ENCODE peak calls at places on chromosomes 5 and 9, in six cellular contexts. G is ovary, Y is tibial nerve, Z is suprapubic skin, A is transverse colon, O is sigmoid colon. U is an unnamed sample.
A peak's percentile ranks its signal among the peaks of the same experiment; 100 is the strongest.

GRCh38 chr5:168311061-168311566 is 19.7 kb downstream of the WWC1 start:
- DNase-seq in O (no peak), Z (no peak), A (peak; percentile 59), G (no peak), Y (no peak), U (no peak)

GRCh38 chr5:33582417-33582816 is 141.7 kb downstream of the TARS1 start:
- DNase-seq in O (no peak), G (no peak), A (no peak), Z (no peak), Y (no peak), U (no peak)

GRCh38 chr5:10192309-10192708 is 57.4 kb downstream of the ATPSCKMT start:
- DNase-seq in Z (no peak), O (no peak), Y (no peak), G (no peak), A (no peak), U (no peak)

GRCh38 chr5:119382167-119382566 is 26.3 kb downstream of the TNFAIP8 start:
- DNase-seq in G (no peak), A (no peak), Y (no peak), O (no peak), Z (no peak), U (no peak)

GRCh38 chr5:135593886-135594285 is 15.1 kb upstream of the CXCL14 start:
- DNase-seq in G (no peak), A (no peak), Z (no peak), Y (no peak), O (no peak), U (no peak)

GRCh38 chr5:87020099-87020934 is 247.4 kb upstream of the RASA1 start:
- DNase-seq in Y (no peak), G (no peak), O (no peak), A (peak; percentile 37), Z (peak; percentile 55), U (peak; percentile 42)

GRCh38 chr9:75087279-75087823 is 604 bp downstream of the NMRK1 start:
- DNase-seq in O (no peak), A (peak; percentile 63), Z (no peak), G (peak; percentile 46), Y (no peak), U (no peak)

GRCh38 chr5:142754031-142754430 is 16.1 kb upstream of the ARHGAP26 start:
- DNase-seq in O (no peak), G (no peak), A (no peak), Y (peak; percentile 19), Z (no peak), U (no peak)

GRCh38 chr9:95529910-95530309 is 13.1 kb upstream of the PTCH1 start:
- DNase-seq in G (no peak), Z (no peak), A (no peak), O (no peak), Y (no peak), U (no peak)

GRCh38 chr9:20408513-20408912 is 213.8 kb downstream of the MLLT3 start:
- DNase-seq in Y (no peak), Z (no peak), G (no peak), O (no peak), A (peak; percentile 64), U (no peak)

GRCh38 chr5:84870369-84870768 is 485.7 kb upstream of the EDIL3 start:
- DNase-seq in O (no peak), A (no peak), Z (no peak), G (no peak), Y (no peak), U (no peak)

GRCh38 chr5:84872768-84873167 is 488.1 kb upstream of the EDIL3 start:
- DNase-seq in Z (no peak), Y (no peak), A (no peak), O (no peak), G (no peak), U (no peak)
- TF ChIP-seq EP300 in Z (no peak), Y (no peak), A (no peak), O (no peak), G (no peak), U (no peak)

DNA sequence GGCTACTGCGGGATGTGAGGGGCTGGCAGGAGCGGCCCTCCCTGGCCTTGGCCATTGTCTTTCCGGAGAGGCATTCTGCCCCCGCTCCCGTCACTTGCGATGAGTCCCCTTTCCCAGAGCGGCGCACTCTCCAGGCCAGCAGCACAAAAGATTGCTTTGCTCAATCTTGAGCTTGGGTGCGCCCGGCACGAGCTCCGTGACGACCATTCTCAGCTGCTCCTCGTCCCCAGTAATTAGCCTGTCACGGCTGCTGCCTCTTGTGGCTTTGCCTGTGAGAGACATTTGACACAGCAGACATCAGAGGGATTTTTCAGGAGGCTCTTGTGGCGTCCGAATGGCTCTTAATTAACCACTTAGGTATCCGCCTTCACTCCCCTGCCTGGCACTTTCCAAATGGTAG is 397.9 kb upstream of the IRX1 start:
- DNase-seq in O (no peak), A (no peak), Y (no peak), G (no peak), Z (no peak), U (no peak)
- TF ChIP-seq EP300 in O (no peak), A (no peak), Y (no peak), G (no peak), Z (no peak), U (no peak)

DNA sequence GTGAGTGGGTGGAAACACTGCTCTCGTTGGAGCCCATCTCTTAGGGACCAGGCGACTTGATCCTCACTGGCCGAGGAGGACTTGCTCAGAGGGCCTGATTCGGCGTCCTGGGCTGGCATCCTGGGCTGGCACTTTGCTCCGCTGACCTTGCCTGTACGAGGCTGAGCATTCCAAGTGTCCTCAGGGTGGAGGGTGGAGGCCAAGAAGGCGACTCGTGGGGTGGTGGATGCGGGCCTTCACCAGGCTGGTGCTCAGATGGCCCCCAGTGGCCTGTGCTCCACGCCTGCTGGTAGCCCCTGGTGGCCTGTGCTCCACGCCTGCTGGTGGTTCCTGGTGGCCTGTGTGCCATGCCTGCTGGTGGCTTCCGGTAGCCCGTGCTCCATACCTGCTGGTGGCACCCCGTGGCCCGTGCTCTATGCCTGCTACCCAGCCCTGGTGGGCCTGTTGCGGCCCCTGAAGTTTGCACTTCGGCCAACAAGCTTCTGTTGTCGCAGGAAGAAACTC is 42.9 kb downstream of the PHF2 start:
- DNase-seq in Y (no peak), O (no peak), Z (no peak), A (no peak), G (peak; percentile 8), U (peak; percentile 72)
- TF ChIP-seq EP300 in Y (no peak), O (no peak), Z (no peak), A (no peak), G (no peak), U (no peak)

GRCh38 chr9:93813687-93814560 is 141.2 kb downstream of the BARX1 start:
- DNase-seq in Z (peak; percentile 36), Y (no peak), A (peak; percentile 15), G (no peak), O (no peak), U (no peak)
- TF ChIP-seq EP300 in Z (no peak), Y (no peak), A (no peak), G (no peak), O (no peak), U (no peak)

DNA sequence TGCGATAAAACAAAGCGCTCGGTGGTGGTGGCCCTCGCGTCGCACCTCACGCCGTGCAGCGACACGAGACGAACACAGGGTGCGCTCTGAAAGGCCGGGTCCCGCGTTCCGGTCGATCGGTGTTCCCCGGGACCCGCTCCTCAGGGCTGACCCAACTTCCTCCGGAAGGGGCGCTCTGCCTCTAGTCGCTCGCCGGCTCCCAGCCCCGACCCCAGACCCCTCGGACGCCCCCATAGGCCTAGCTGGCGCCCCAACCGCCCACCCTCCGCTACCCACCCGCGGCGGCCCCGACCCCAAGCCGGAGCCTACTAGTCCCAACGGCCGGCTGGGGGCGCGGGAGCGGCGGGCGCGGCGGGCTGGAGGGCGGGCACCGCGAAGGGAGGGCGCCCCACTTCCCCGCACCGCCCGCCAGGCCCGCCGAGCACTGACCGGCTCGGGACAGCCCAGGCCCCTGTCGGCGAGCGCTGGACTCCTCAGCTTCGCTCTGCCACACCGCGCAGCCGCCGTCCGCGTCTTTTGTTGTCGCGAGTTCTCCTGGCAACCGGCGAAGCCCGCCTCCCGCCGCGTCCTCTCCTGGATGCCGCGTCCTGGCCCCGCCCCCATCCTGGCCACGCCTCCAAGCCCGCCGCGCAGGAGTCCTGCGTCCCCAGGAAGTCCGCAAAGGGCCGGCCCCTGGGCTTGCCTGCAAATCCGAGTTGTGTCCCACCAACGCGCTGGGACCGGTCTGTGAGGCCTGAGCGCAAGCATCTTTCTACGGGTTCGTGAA is at the start of gene KIF27:
- DNase-seq in G (peak; percentile 99), Y (peak; percentile 99), O (peak; percentile 99), A (peak; percentile 99), Z (peak; percentile 99), U (peak; percentile 100)
- TF ChIP-seq EP300 in G (no peak), Y (peak; percentile 91), O (no peak), A (no peak), Z (no peak), U (no peak)

DNA sequence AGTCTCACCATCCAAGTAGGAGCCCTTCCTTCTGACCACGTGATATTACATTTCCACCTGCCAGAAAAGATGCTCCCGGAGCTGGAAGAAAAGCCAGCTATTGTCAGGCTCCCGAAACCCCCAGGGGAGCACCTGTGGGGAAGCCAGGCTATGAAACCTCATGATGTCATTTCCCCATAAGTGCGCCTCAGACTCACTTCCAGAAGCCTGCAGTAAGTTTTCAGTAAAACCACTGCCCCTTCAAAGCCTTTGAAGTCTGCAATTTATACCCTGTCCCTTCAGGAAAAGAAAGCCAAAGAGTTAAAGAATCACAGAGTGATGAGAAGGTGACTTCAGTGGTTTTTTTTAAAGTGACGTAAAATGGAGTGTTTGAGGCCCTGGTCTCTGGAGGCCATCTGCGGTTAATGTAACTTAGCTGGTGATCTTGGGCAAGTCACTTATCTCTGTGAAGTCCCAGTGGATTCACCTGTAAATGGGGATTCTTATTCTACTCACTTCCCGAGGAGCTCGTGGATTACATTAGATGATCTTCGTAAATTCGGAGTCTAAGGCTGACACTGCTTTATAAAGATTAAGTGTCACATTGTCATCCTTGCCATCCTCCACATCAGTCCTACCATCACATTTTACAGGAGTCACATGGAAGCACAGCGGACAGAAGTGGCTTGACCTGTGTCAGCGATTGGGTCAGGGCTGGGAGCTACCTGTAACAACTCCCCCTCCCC is 2.6 kb upstream of the SEMA6A start:
- DNase-seq in G (no peak), Y (no peak), O (no peak), Z (no peak), A (no peak), U (no peak)
- TF ChIP-seq EP300 in G (no peak), Y (no peak), O (no peak), Z (no peak), A (no peak), U (no peak)

DNA sequence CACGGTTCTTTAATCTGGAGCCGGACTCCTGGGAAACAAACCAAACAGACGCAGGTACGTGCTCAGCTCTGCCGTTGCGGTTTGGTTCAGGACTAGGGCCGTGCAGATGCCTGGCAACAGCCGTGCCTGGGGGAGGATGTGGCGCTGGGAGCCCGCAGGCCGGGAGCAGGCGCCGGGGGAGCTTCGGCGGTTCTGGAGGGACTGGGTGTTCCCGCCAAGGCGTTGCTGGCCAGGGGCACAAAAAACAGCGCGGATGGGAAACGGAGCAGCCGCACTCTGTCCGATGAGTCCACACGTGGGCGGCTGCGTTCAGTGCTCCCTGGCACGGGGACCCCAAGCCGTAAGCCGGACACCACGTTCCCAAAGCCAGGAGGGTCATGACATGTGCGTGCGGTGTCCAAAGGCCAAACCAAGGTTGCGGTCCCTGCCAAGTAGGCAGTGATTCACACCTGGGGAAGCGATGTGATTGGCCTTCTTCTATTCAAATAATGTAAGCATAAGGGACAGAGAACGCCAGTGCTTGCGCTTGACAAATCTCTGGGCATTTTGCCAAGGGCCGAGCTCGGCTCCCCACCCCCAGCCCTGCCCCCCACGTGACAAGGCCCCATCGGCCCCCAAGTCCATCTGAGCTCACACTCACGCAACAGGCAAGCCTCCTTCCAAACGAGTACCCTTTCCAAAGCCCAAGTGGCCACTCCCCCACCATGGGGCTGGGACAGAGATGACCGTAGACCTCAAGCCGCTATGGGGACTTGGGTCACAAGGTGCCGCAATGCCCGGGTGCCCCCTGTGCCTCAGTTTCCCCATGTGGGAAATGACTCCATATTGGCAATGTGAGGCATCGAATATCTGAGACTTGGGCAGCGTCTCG is 49.7 kb upstream of the NKD2 start:
- DNase-seq in O (no peak), A (peak; percentile 27), G (peak; percentile 40), Z (peak; percentile 52), Y (no peak), U (peak; percentile 42)
- TF ChIP-seq EP300 in O (no peak), A (no peak), G (no peak), Z (no peak), Y (no peak), U (no peak)

GRCh38 chr9:13267743-13268142 is 11.7 kb downstream of the MPDZ start:
- DNase-seq in Z (no peak), A (no peak), O (no peak), Y (no peak), G (no peak), U (no peak)
- TF ChIP-seq EP300 in Z (no peak), A (no peak), O (no peak), Y (peak; percentile 27), G (no peak), U (no peak)

U was measured in upper lobe of left lung.